ENCODE peak calls at places on chromosome 16, in five cellular contexts. V is HCT116; T is stimulated activated CD8-positive, alpha-beta memory T cell treated with anti-CD3 and anti-CD28 coated beads, Interleukin-12 subunit alpha, Interleukin-12 subunit beta, amount 100 ng/mL, for 4 hours; Q is epithelial cell of esophagus; M is activated CD4-positive, alpha-beta T cell treated with anti-CD3 and anti-CD28 coated beads for 4 hours. D is an unnamed sample.

GRCh38 chr16:8892101-8892575 is 10.0 kb downstream of the LITAFD start:
- DNase-seq in M (no peak), Q (no peak), T (no peak), V (no peak), D (no peak)

GRCh38 chr16:24741862-24742261 is 12.4 kb downstream of the TNRC6A start:
- DNase-seq in V (no peak), T (no peak), Q (no peak), M (no peak), D (no peak)

GRCh38 chr16:2952679-2953078 is 11.4 kb upstream of the KREMEN2 start:
- DNase-seq in Q (peak), T (no peak), V (no peak), M (no peak), D (no peak)

GRCh38 chr16:7400117-7400890 is 67.7 kb downstream of the RBFOX1 start:
- DNase-seq in M (no peak), Q (no peak), V (no peak), T (no peak), D (no peak)

GRCh38 chr16:90008708-90009145 is 10.5 kb downstream of the DBNDD1 start:
- DNase-seq in Q (no peak), V (no peak), M (peak), T (peak), D (no peak)

GRCh38 chr16:26371349-26371869 is 679.6 kb downstream of the HS3ST4 start:
- DNase-seq in M (no peak), T (no peak), Q (no peak), V (no peak), D (no peak)

GRCh38 chr16:86924537-86924936 is 346.2 kb downstream of the FOXL1 start:
- DNase-seq in M (no peak), Q (peak), T (no peak), V (no peak), D (no peak)

GRCh38 chr16:48024042-48024441 is 131.8 kb downstream of the ABCC12 start:
- DNase-seq in T (no peak), Q (no peak), M (no peak), V (no peak), D (no peak)

GRCh38 chr16:35690413-35690812 is 2231.0 kb downstream of the TP53TG3F start:
- DNase-seq in V (no peak), M (no peak), T (no peak), Q (no peak), D (no peak)

GRCh38 chr16:8867483-8868271 is 1.1 kb downstream of the CARHSP1 start:
- DNase-seq in V (no peak), Q (no peak), T (no peak), M (no peak), D (no peak)

GRCh38 chr16:24046442-24046841 is 209.7 kb upstream of the CACNG3 start:
- DNase-seq in T (no peak), Q (peak), M (no peak), V (no peak), D (no peak)

GRCh38 chr16:58551496-58551895 is 36.2 kb downstream of the SETD6 start:
- DNase-seq in M (no peak), T (no peak), V (no peak), Q (no peak), D (no peak)

GRCh38 chr16:88971371-88972097 is 5.5 kb downstream of the CBFA2T3 start:
- DNase-seq in V (no peak), M (no peak), T (no peak), Q (no peak), D (no peak)

GRCh38 chr16:10093564-10093963 is 88.7 kb downstream of the GRIN2A start:
- DNase-seq in Q (no peak), M (no peak), V (no peak), T (no peak), D (no peak)

GRCh38 chr16:7209598-7209997 is 123.0 kb upstream of the RBFOX1 start:
- DNase-seq in M (no peak), T (no peak), Q (peak), V (no peak), D (no peak)

GRCh38 chr16:659618-660017 is 8.3 kb upstream of the RHOT2 start:
- DNase-seq in T (no peak), V (no peak), M (no peak), Q (no peak), D (no peak)

GRCh38 chr16:52912565-52913173 is 140.0 kb downstream of the CHD9NB start:
- DNase-seq in M (no peak), T (no peak), Q (peak), V (peak), D (peak)

GRCh38 chr16:18983565-18984424 is at the start of gene TMC7:
- DNase-seq in T (no peak), V (peak), M (no peak), Q (peak), D (peak)

D was measured in RWPE1.